ENCODE peak calls at places on chromosome 15, in nine cellular contexts. R is testis, G is thoracic aorta, K is SJSA1, T is PC-3, X is AG04449, E is brain microvascular endothelial cell, Y is HepG2, M is cardiac fibroblast. I is an unnamed sample.

GRCh38 chr15:83960192-83960829 is 275.3 kb upstream of the GOLGA6L4 start:
- DNase-seq in R (no peak), G (no peak), K (no peak), T (no peak), X (no peak), E (no peak), Y (no peak), M (no peak), I (no peak)

GRCh38 chr15:100108846-100109245 is 232.9 kb downstream of the ADAMTS17 start:
- DNase-seq in R (no peak), G (no peak), K (no peak), T (no peak), X (no peak), E (no peak), Y (no peak), M (no peak), I (no peak)

GRCh38 chr15:100201376-100202280 is 140.1 kb downstream of the ADAMTS17 start:
- DNase-seq in R (no peak), G (no peak), K (no peak), T (no peak), X (no peak), E (no peak), Y (no peak), M (no peak), I (no peak)

GRCh38 chr15:81360491-81360890 is 13.5 kb downstream of the TMC3 start:
- DNase-seq in R (no peak), G (no peak), K (no peak), T (no peak), X (no peak), E (no peak), Y (no peak), M (no peak), I (no peak)

GRCh38 chr15:84108725-84109124 is 126.8 kb upstream of the GOLGA6L4 start:
- DNase-seq in R (no peak), G (no peak), K (no peak), T (peak), X (no peak), E (no peak), Y (no peak), M (peak), I (peak)

GRCh38 chr15:63877713-63878271 is 44.0 kb upstream of the HERC1 start:
- DNase-seq in R (no peak), G (no peak), K (no peak), T (no peak), X (no peak), E (no peak), Y (no peak), M (no peak), I (no peak)

GRCh38 chr15:66409565-66410108 is 22.9 kb downstream of the MAP2K1 start:
- DNase-seq in R (no peak), G (no peak), K (no peak), T (no peak), X (no peak), E (no peak), Y (no peak), M (no peak), I (no peak)

GRCh38 chr15:45827275-45827674 is 192.4 kb downstream of the SQOR start:
- DNase-seq in R (no peak), G (no peak), K (no peak), T (no peak), X (no peak), E (no peak), Y (peak), M (no peak), I (no peak)

GRCh38 chr15:56236197-56236596 is 7.5 kb downstream of the RFX7 start:
- DNase-seq in R (no peak), G (no peak), K (no peak), T (no peak), X (no peak), E (no peak), Y (no peak), M (no peak), I (no peak)

GRCh38 chr15:42863572-42864239 is 56.9 kb downstream of the TTBK2 start:
- DNase-seq in R (no peak), G (no peak), K (no peak), T (peak), X (no peak), E (no peak), Y (no peak), M (peak), I (no peak)

GRCh38 chr15:48413304-48413703 is 82.1 kb downstream of the DUT start:
- DNase-seq in R (no peak), G (no peak), K (no peak), T (no peak), X (no peak), E (no peak), Y (peak), M (peak), I (no peak)

GRCh38 chr15:100211855-100212850 is 129.6 kb downstream of the ADAMTS17 start:
- DNase-seq in R (no peak), G (no peak), K (no peak), T (peak), X (no peak), E (no peak), Y (peak), M (peak), I (no peak)

GRCh38 chr15:27061739-27062138 is 90.8 kb downstream of the GABRG3 start:
- DNase-seq in R (no peak), G (no peak), K (no peak), T (peak), X (no peak), E (no peak), Y (no peak), M (no peak), I (no peak)

GRCh38 chr15:55683366-55683765 is 59.6 kb downstream of the PRTG start:
- DNase-seq in R (no peak), G (no peak), K (no peak), T (no peak), X (no peak), E (no peak), Y (no peak), M (peak), I (no peak)

GRCh38 chr15:81351651-81352050 is 22.4 kb downstream of the TMC3 start:
- DNase-seq in R (no peak), G (no peak), K (no peak), T (no peak), X (no peak), E (no peak), Y (no peak), M (no peak), I (no peak)

GRCh38 chr15:76196286-76196948 is 114.9 kb downstream of the ETFA start:
- DNase-seq in R (peak), G (no peak), K (peak), T (peak), X (peak), E (peak), Y (peak), M (peak), I (peak)

GRCh38 chr15:68606332-68606731 is 27.5 kb downstream of the CORO2B start:
- DNase-seq in R (no peak), G (no peak), K (no peak), T (no peak), X (no peak), E (no peak), Y (no peak), M (no peak), I (no peak)

GRCh38 chr15:26311710-26312236 is 448.6 kb upstream of the ATP10A start:
- DNase-seq in R (no peak), G (no peak), K (no peak), T (no peak), X (no peak), E (no peak), Y (no peak), M (no peak), I (no peak)

GRCh38 chr15:51144021-51144532 is 49.4 kb upstream of the TNFAIP8L3 start:
- DNase-seq in R (no peak), G (no peak), K (no peak), T (peak), X (no peak), E (peak), Y (no peak), M (peak), I (peak)

GRCh38 chr15:49847937-49848823 is 227.3 kb downstream of the DTWD1 start:
- DNase-seq in R (no peak), G (no peak), K (peak), T (peak), X (peak), E (peak), Y (no peak), M (peak), I (no peak)

GRCh38 chr15:27538325-27538724 is 560.8 kb downstream of the OCA2 start:
- DNase-seq in R (no peak), G (no peak), K (no peak), T (no peak), X (no peak), E (no peak), Y (no peak), M (no peak), I (no peak)

GRCh38 chr15:101391431-101391830 is 96.4 kb upstream of the SNRPA1 start:
- DNase-seq in R (no peak), G (no peak), K (no peak), T (no peak), X (no peak), E (no peak), Y (no peak), M (no peak), I (no peak)

GRCh38 chr15:67142142-67143092 is 77.0 kb downstream of the SMAD3 start:
- DNase-seq in R (no peak), G (no peak), K (peak), T (peak), X (no peak), E (peak), Y (no peak), M (peak), I (no peak)

GRCh38 chr15:72706266-72706665 is 20.3 kb downstream of the BBS4 start:
- DNase-seq in R (no peak), G (no peak), K (no peak), T (peak), X (no peak), E (peak), Y (no peak), M (no peak), I (peak)

GRCh38 chr15:75718326-75718725 is 5.7 kb upstream of the CSPG4 start:
- DNase-seq in R (no peak), G (no peak), K (no peak), T (peak), X (no peak), E (peak), Y (no peak), M (peak), I (no peak)

GRCh38 chr15:68415501-68416157 is 16.3 kb downstream of the ITGA11 start:
- DNase-seq in R (peak), G (no peak), K (no peak), T (no peak), X (no peak), E (no peak), Y (no peak), M (no peak), I (no peak)

GRCh38 chr15:84818221-84819131 is 1.3 kb downstream of the ALPK3 start:
- DNase-seq in R (no peak), G (no peak), K (peak), T (peak), X (no peak), E (peak), Y (peak), M (peak), I (peak)

GRCh38 chr15:74829500-74829899 is 3.1 kb downstream of the CPLX3 start:
- DNase-seq in R (no peak), G (no peak), K (no peak), T (peak), X (no peak), E (no peak), Y (no peak), M (no peak), I (no peak)

GRCh38 chr15:26772588-26773484 is at the start of gene GABRB3:
- DNase-seq in R (peak), G (no peak), K (no peak), T (no peak), X (no peak), E (no peak), Y (no peak), M (peak), I (no peak)

GRCh38 chr15:48190932-48191573 is 412 bp upstream of the CTXN2 start:
- DNase-seq in R (peak), G (peak), K (peak), T (peak), X (no peak), E (peak), Y (peak), M (peak), I (peak)

GRCh38 chr15:44394062-44394461 is 33.4 kb upstream of the CTDSPL2 start:
- DNase-seq in R (no peak), G (no peak), K (no peak), T (no peak), X (no peak), E (peak), Y (peak), M (peak), I (no peak)

GRCh38 chr15:68614621-68615035 is 35.8 kb downstream of the CORO2B start:
- DNase-seq in R (peak), G (no peak), K (no peak), T (no peak), X (no peak), E (no peak), Y (no peak), M (peak), I (no peak)

GRCh38 chr15:58442122-58442521 is 10.3 kb downstream of the LIPC start:
- DNase-seq in R (no peak), G (no peak), K (no peak), T (peak), X (no peak), E (no peak), Y (no peak), M (no peak), I (no peak)

GRCh38 chr15:60721232-60721576 is 242.3 kb upstream of the ICE2 start:
- DNase-seq in R (no peak), G (no peak), K (no peak), T (no peak), X (no peak), E (no peak), Y (no peak), M (no peak), I (no peak)

GRCh38 chr15:60721706-60722105 is 242.8 kb upstream of the ICE2 start:
- DNase-seq in R (no peak), G (no peak), K (peak), T (no peak), X (no peak), E (peak), Y (no peak), M (no peak), I (no peak)

GRCh38 chr15:60720084-60720483 is 241.1 kb upstream of the ICE2 start:
- DNase-seq in R (no peak), G (no peak), K (no peak), T (no peak), X (no peak), E (no peak), Y (no peak), M (no peak), I (no peak)

GRCh38 chr15:60722328-60723112 is 243.6 kb upstream of the ICE2 start:
- DNase-seq in R (no peak), G (no peak), K (no peak), T (no peak), X (no peak), E (no peak), Y (no peak), M (no peak), I (no peak)

GRCh38 chr15:60720493-60721231 is 241.7 kb upstream of the ICE2 start:
- DNase-seq in R (no peak), G (no peak), K (no peak), T (no peak), X (no peak), E (no peak), Y (no peak), M (no peak), I (no peak)
- H3K4me3 ChIP-seq in R (no peak), G (no peak), K (no peak), T (no peak), X (no peak), E (no peak), Y (no peak), M (no peak), I (no peak)

DNA sequence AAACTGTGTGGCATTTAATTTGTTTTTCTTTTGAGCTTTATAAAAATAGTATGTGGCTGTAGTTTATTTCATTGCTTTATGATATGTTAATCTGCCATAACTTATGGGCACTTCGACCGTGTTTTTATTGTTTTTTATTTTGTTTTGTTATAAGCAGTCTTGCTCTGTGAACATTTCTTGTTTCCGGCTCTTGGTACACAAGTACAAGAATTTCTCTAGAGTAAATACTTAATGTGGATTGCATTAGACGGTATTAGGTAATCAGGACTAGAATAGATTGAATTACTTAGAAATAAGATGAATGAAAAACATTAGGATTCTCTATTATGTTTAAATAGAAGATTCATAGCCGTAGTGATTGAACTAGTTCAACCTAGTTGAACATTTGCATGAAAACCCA is 2.1 kb downstream of the ZFAND6 start:
- DNase-seq in R (no peak), G (no peak), K (no peak), T (no peak), X (no peak), E (no peak), Y (peak), M (peak), I (no peak)
- H3K4me3 ChIP-seq in R (no peak), G (no peak), K (no peak), T (peak), X (no peak), E (no peak), Y (peak), M (no peak), I (peak)

GRCh38 chr15:89017370-89018066 is 70.7 kb upstream of the ABHD2 start:
- DNase-seq in R (peak), G (peak), K (peak), T (peak), X (peak), E (peak), Y (peak), M (peak), I (peak)
- H3K4me3 ChIP-seq in R (peak), G (peak), K (peak), T (peak), X (peak), E (peak), Y (no peak), M (peak), I (peak)

DNA sequence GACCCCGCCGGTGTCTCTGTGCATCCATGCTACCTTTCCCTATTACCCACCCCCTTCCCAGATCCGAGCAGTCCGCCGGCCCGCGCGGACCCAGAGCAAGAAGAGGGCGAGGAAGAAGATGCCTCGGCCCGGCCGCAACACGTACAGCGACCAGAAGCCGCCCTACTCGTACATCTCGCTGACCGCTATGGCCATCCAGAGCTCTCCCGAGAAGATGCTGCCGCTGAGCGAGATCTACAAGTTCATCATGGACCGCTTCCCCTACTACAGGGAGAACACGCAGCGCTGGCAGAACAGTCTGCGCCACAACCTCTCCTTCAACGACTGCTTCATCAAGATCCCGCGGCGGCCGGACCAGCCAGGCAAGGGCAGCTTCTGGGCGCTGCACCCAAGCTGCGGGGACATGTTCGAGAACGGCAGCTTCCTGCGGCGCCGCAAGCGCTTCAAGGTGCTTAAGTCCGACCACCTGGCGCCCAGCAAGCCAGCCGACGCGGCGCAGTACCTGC is 788 bp downstream of the FOXB1 start:
- DNase-seq in R (no peak), G (no peak), K (peak), T (no peak), X (no peak), E (no peak), Y (no peak), M (no peak), I (no peak)
- H3K4me3 ChIP-seq in R (peak), G (peak), K (peak), T (no peak), X (no peak), E (no peak), Y (no peak), M (no peak), I (peak)

DNA sequence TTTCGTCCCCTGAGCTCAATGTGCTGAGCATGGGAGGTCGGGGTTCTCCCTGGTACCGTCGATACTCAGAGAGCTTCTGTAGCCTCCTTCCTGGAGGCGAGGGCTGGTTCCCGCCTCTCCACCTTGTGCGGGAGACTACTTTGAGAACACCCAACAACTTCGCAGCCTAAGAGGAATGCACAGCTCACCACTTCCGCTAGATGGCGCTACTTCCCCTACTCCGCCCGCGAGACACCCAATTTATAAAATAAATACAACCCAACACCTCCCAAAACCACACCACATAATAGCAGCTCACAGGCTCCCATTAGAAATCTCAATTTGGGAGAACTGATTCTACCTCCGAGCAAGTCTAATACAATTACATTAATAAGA is 1.2 kb downstream of the RGMA start:
- DNase-seq in R (peak), G (no peak), K (peak), T (peak), X (no peak), E (peak), Y (peak), M (peak), I (peak)
- H3K4me3 ChIP-seq in R (peak), G (peak), K (peak), T (peak), X (no peak), E (no peak), Y (no peak), M (no peak), I (peak)

GRCh38 chr15:96052572-96053038 is 277.9 kb upstream of the NR2F2 start:
- DNase-seq in R (no peak), G (no peak), K (no peak), T (no peak), X (no peak), E (no peak), Y (no peak), M (no peak), I (no peak)
- H3K4me3 ChIP-seq in R (peak), G (peak), K (no peak), T (peak), X (no peak), E (peak), Y (no peak), M (no peak), I (peak)

DNA sequence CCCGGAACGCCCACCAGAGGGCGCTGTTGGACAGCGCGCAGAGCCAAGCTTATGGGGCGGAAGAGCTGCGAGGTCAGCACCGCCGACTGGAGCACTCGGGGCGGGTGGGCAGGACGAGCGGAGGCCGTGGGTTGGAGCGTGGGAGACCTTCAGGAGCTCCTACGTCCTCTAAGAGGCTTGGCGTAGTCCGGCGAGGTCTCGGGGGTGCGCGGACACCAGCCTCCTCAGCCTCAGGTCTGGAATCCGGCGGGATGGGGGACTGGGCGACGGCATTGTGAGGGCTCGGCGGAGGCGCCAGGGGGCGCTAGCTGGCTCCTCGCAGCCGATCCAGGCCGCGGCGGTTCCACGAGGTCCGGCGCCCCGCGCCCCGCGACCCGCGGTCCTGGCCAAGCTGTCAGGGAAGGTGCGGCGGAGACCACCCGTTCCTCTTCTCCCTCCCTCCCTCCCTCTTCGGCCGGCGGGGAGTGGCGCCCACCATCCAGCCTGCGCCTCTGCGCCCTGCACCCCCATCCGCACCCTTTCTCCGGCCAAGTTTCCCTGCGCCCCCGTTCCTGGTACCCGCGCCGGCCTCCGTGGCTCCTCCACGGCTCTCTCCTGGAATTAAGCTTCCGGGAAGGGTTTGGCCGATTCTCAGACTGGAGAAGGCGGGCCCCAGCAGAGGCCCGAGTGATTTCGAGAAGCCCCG is 24.3 kb upstream of the POLG start:
- DNase-seq in R (peak), G (no peak), K (peak), T (peak), X (no peak), E (peak), Y (peak), M (peak), I (peak)
- H3K4me3 ChIP-seq in R (peak), G (peak), K (peak), T (peak), X (peak), E (peak), Y (peak), M (peak), I (peak)

I was measured in A673.